ENCODE peak calls at places on chromosomes 1 and 21, in eight cellular contexts. H is pancreas; Y is MM.1S; O is A549; F is effector memory CD4-positive, alpha-beta T cell; L is HCT116; U is suprapubic skin; E is OCI-LY7. V is an unnamed sample.
A peak's percentile ranks its signal among the peaks of the same experiment; 100 is the strongest.

GRCh38 chr21:22356663-22357062 is 1358.5 kb downstream of the NCAM2 start:
- DNase-seq in L (no peak), H (no peak), F (no peak), O (no peak), E (no peak), Y (no peak), U (no peak), V (no peak)

GRCh38 chr1:237186733-237187132 is 144.7 kb downstream of the RYR2 start:
- DNase-seq in H (no peak), F (no peak), L (no peak), U (no peak), O (no peak), Y (no peak), E (no peak), V (no peak)

GRCh38 chr1:63487336-63488065 is 35.5 kb downstream of the ITGB3BP start:
- DNase-seq in U (no peak), H (no peak), E (no peak), Y (no peak), L (no peak), F (no peak), O (no peak), V (no peak)

GRCh38 chr1:236159704-236160539 is 17.6 kb downstream of the GPR137B start:
- DNase-seq in E (no peak), F (no peak), Y (no peak), H (no peak), L (no peak), U (no peak), O (no peak), V (peak; percentile 62)

GRCh38 chr1:204637985-204638356 is 47.6 kb downstream of the LRRN2 start:
- DNase-seq in L (no peak), H (no peak), F (no peak), O (no peak), Y (no peak), E (no peak), U (no peak), V (no peak)

GRCh38 chr1:164937297-164937696 is 378.3 kb downstream of the PBX1 start:
- DNase-seq in U (no peak), E (no peak), L (no peak), Y (no peak), O (no peak), H (no peak), F (no peak), V (no peak)

GRCh38 chr1:94983343-94983742 is 56.4 kb upstream of the CNN3 start:
- DNase-seq in O (peak; percentile 18), E (no peak), U (no peak), F (no peak), H (no peak), Y (no peak), L (no peak), V (no peak)

GRCh38 chr21:21137986-21138385 is 139.8 kb downstream of the NCAM2 start:
- DNase-seq in H (no peak), Y (no peak), E (no peak), L (no peak), O (no peak), F (no peak), U (no peak), V (no peak)

GRCh38 chr1:179877586-179878265 is at the start of gene TOR1AIP2:
- DNase-seq in F (peak; percentile 69), U (peak; percentile 94), Y (peak; percentile 92), L (peak; percentile 74), H (peak; percentile 93), O (peak; percentile 86), E (peak; percentile 91), V (peak; percentile 94)

GRCh38 chr1:169105434-169106094 is 926 bp upstream of the ATP1B1 start:
- DNase-seq in F (peak; percentile 26), U (peak; percentile 87), E (peak; percentile 66), O (peak; percentile 85), H (peak; percentile 89), L (no peak), Y (peak; percentile 64), V (peak; percentile 96)

GRCh38 chr1:181038399-181038873 is 4.7 kb downstream of the MR1 start:
- DNase-seq in O (peak; percentile 84), L (peak; percentile 72), U (no peak), H (no peak), F (peak; percentile 46), Y (peak; percentile 73), E (peak; percentile 68), V (peak; percentile 53)

GRCh38 chr1:119828266-119828665 is 17.0 kb upstream of the REG4 start:
- DNase-seq in U (no peak), H (no peak), E (no peak), L (no peak), F (no peak), O (no peak), Y (no peak), V (no peak)

GRCh38 chr21:20741445-20741844 is 256.8 kb upstream of the NCAM2 start:
- DNase-seq in E (no peak), O (no peak), Y (no peak), L (no peak), F (no peak), U (no peak), H (no peak), V (no peak)

GRCh38 chr1:31880957-31881697 is 57.0 kb downstream of the PTP4A2 start:
- DNase-seq in U (no peak), Y (peak; percentile 63), F (no peak), L (no peak), H (no peak), E (peak; percentile 76), O (no peak), V (no peak)

GRCh38 chr1:173915596-173915995 is 1.5 kb downstream of the SERPINC1 start:
- DNase-seq in H (no peak), L (no peak), F (no peak), O (no peak), E (no peak), Y (no peak), U (no peak), V (no peak)

GRCh38 chr1:15352122-15352957 is 57.3 kb upstream of the EFHD2 start:
- DNase-seq in U (no peak), L (peak; percentile 95), H (no peak), F (peak; percentile 42), O (peak; percentile 96), Y (no peak), E (no peak), V (peak; percentile 72)

GRCh38 chr1:110235839-110236682 is 25.9 kb downstream of the KCNC4 start:
- DNase-seq in Y (no peak), U (no peak), O (peak; percentile 47), E (no peak), H (no peak), F (no peak), L (peak; percentile 39), V (no peak)

GRCh38 chr1:213519098-213519497 is 468.1 kb downstream of the RPS6KC1 start:
- DNase-seq in F (no peak), E (no peak), U (no peak), H (no peak), L (no peak), Y (no peak), O (no peak), V (no peak)

GRCh38 chr1:117120774-117121588 is 568 bp downstream of the TRIM45 start:
- DNase-seq in F (no peak), U (no peak), L (no peak), E (no peak), O (no peak), Y (no peak), H (no peak), V (peak; percentile 7)

DNA sequence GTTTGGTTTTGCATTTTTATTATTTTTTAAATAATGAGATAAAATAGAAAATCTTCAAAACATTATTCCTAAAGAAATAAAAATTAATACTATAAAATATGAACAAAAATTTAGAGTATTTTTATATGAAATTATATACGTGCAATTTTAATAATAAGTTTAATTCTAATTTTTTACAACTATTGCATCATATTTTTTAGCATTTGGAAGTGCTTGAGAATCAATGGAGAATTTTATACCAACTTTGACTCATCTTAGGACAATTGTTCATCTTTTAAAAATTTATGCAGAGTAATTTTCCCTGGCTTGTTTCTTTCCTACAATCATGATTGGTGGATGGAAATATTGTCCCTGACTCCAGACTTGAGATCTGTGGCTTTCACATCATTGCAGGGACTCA is 362.5 kb downstream of the MRPL39 start:
- DNase-seq in Y (no peak), H (no peak), U (no peak), F (no peak), L (no peak), O (no peak), E (no peak), V (no peak)
- H3K9me3 ChIP-seq in Y (no peaks in the 10 kb centered on the region), H (no peaks in the 10 kb centered on the region), U (no peaks in the 10 kb centered on the region), F (no peaks in the 10 kb centered on the region), L (peaks cover 19% of the 10 kb centered on the region), O (no peaks in the 10 kb centered on the region), E (peaks cover 13% of the 10 kb centered on the region), V (peaks cover 5% of the 10 kb centered on the region)

GRCh38 chr1:71365451-71365850 is 284.6 kb upstream of the ZRANB2 start:
- DNase-seq in Y (no peak), E (no peak), L (no peak), O (no peak), F (no peak), H (no peak), U (no peak), V (no peak)
- H3K4me1 ChIP-seq in Y (peaks cover 4% of the 10 kb centered on the region), E (no peaks in the 10 kb centered on the region), L (no peaks in the 10 kb centered on the region), O (no peaks in the 10 kb centered on the region), F (no peaks in the 10 kb centered on the region), H (no peaks in the 10 kb centered on the region), U (no peaks in the 10 kb centered on the region), V (no peaks in the 10 kb centered on the region)

GRCh38 chr1:48442864-48443619 is 29.0 kb downstream of the SPATA6 start:
- DNase-seq in U (no peak), O (no peak), F (no peak), L (no peak), Y (no peak), H (no peak), E (no peak), V (no peak)

DNA sequence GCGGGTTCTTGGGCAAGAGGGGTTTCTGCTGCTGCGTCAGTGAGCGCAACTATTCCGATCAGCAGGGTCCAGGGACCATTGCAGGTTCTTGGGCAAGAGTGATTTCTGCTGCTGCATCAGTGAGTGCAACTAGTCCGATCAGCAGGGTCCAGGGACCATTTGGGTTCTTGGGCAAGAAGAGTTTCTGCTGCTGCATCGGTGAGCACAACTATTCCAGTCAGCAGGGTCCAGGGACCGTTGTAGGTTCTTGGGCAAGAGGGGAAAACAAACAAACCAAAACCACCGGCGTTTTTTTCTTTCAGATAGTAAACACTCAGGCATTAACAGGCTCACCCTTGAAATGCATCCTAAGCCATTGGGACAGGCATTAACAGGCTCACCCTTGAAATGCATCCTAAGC is 32.6 kb downstream of the SPATA6 start:
- DNase-seq in L (no peak), H (no peak), U (no peak), E (no peak), Y (no peak), F (no peak), O (no peak), V (no peak)
- H3K9me3 ChIP-seq in L (no peaks in the 10 kb centered on the region), H (no peaks in the 10 kb centered on the region), U (peaks cover 14% of the 10 kb centered on the region), E (no peaks in the 10 kb centered on the region), Y (no peaks in the 10 kb centered on the region), F (no peaks in the 10 kb centered on the region), O (no peaks in the 10 kb centered on the region), V (peaks cover 6% of the 10 kb centered on the region)

GRCh38 chr1:58818075-58818474 is 34.2 kb upstream of the JUN start:
- DNase-seq in L (no peak), F (no peak), Y (no peak), H (no peak), U (no peak), E (no peak), O (peak; percentile 43), V (no peak)
- H3K4me1 ChIP-seq in L (peaks cover 22% of the 10 kb centered on the region), F (peaks cover 28% of the 10 kb centered on the region), Y (peaks cover 11% of the 10 kb centered on the region), H (peaks cover 8% of the 10 kb centered on the region), U (peaks cover 40% of the 10 kb centered on the region), E (peaks cover 25% of the 10 kb centered on the region), O (peaks cover 44% of the 10 kb centered on the region), V (peaks cover 24% of the 10 kb centered on the region)